ENCODE peak calls at places on chromosomes 2 and 18, in ten cellular contexts. One of them, this sample, is unnamed.

GRCh38 chr2:205556357-205556756 is 125.9 kb upstream of the NRP2 start:
- DNase-seq in cardiac muscle cell: no peak
- DNase-seq in stomach: no peak
- DNase-seq in heart right ventricle: no peak
- DNase-seq in lower lobe of right lung: no peak
- DNase-seq in neural progenitor cell: no peak
- DNase-seq in fibroblast of lung: no peak
- DNase-seq in right cardiac atrium: no peak
- DNase-seq in transverse colon: no peak
- DNase-seq in HCT116: no peak
- DNase-seq in this sample: no peak

GRCh38 chr18:12944724-12945123 is 3.1 kb upstream of the SEH1L start:
- DNase-seq in cardiac muscle cell: peak; percentile 65
- DNase-seq in stomach: peak; percentile 81
- DNase-seq in heart right ventricle: peak; percentile 56
- DNase-seq in lower lobe of right lung: no peak
- DNase-seq in neural progenitor cell: no peak
- DNase-seq in fibroblast of lung: no peak
- DNase-seq in right cardiac atrium: peak; percentile 79
- DNase-seq in transverse colon: peak; percentile 34
- DNase-seq in HCT116: no peak
- DNase-seq in this sample: peak; percentile 88

GRCh38 chr2:157628282-157628531 is 457 bp downstream of the ACVR1C start:
- DNase-seq in cardiac muscle cell: no peak
- DNase-seq in stomach: no peak
- DNase-seq in heart right ventricle: no peak
- DNase-seq in lower lobe of right lung: no peak
- DNase-seq in neural progenitor cell: no peak
- DNase-seq in fibroblast of lung: no peak
- DNase-seq in right cardiac atrium: no peak
- DNase-seq in transverse colon: peak; percentile 32
- DNase-seq in HCT116: no peak
- DNase-seq in this sample: no peak

GRCh38 chr2:195105581-195105980 is 551.4 kb upstream of the SLC39A10 start:
- DNase-seq in cardiac muscle cell: no peak
- DNase-seq in stomach: no peak
- DNase-seq in heart right ventricle: no peak
- DNase-seq in lower lobe of right lung: no peak
- DNase-seq in neural progenitor cell: no peak
- DNase-seq in fibroblast of lung: no peak
- DNase-seq in right cardiac atrium: no peak
- DNase-seq in transverse colon: no peak
- DNase-seq in HCT116: no peak
- DNase-seq in this sample: no peak

GRCh38 chr18:24497052-24497754 is 36.8 kb downstream of the HRH4 start:
- DNase-seq in cardiac muscle cell: peak; percentile 30
- DNase-seq in stomach: no peak
- DNase-seq in heart right ventricle: no peak
- DNase-seq in lower lobe of right lung: no peak
- DNase-seq in neural progenitor cell: no peak
- DNase-seq in fibroblast of lung: peak; percentile 11
- DNase-seq in right cardiac atrium: no peak
- DNase-seq in transverse colon: no peak
- DNase-seq in HCT116: no peak
- DNase-seq in this sample: no peak

GRCh38 chr2:46798041-46798440 is 117.6 kb downstream of the MCFD2 start:
- DNase-seq in cardiac muscle cell: no peak
- DNase-seq in stomach: no peak
- DNase-seq in heart right ventricle: no peak
- DNase-seq in lower lobe of right lung: no peak
- DNase-seq in neural progenitor cell: no peak
- DNase-seq in fibroblast of lung: no peak
- DNase-seq in right cardiac atrium: no peak
- DNase-seq in transverse colon: no peak
- DNase-seq in HCT116: no peak
- DNase-seq in this sample: no peak

GRCh38 chr2:38702413-38702812 is 36.5 kb downstream of the GALM start:
- DNase-seq in cardiac muscle cell: peak; percentile 77
- DNase-seq in stomach: no peak
- DNase-seq in heart right ventricle: no peak
- DNase-seq in lower lobe of right lung: no peak
- DNase-seq in neural progenitor cell: no peak
- DNase-seq in fibroblast of lung: peak; percentile 87
- DNase-seq in right cardiac atrium: no peak
- DNase-seq in transverse colon: no peak
- DNase-seq in HCT116: no peak
- DNase-seq in this sample: no peak

GRCh38 chr2:150075831-150076230 is 411.6 kb downstream of the RND3 start:
- DNase-seq in cardiac muscle cell: no peak
- DNase-seq in stomach: no peak
- DNase-seq in heart right ventricle: no peak
- DNase-seq in lower lobe of right lung: no peak
- DNase-seq in neural progenitor cell: no peak
- DNase-seq in fibroblast of lung: peak; percentile 3
- DNase-seq in right cardiac atrium: no peak
- DNase-seq in transverse colon: no peak
- DNase-seq in HCT116: no peak
- DNase-seq in this sample: no peak

GRCh38 chr2:172082944-172083718 is 2.2 kb upstream of the DLX1 start:
- DNase-seq in cardiac muscle cell: no peak
- DNase-seq in stomach: no peak
- DNase-seq in heart right ventricle: no peak
- DNase-seq in lower lobe of right lung: no peak
- DNase-seq in neural progenitor cell: peak; percentile 63
- DNase-seq in fibroblast of lung: no peak
- DNase-seq in right cardiac atrium: no peak
- DNase-seq in transverse colon: no peak
- DNase-seq in HCT116: no peak
- DNase-seq in this sample: peak; percentile 79

GRCh38 chr2:32805104-32806095 is 141.4 kb upstream of the LTBP1 start:
- DNase-seq in cardiac muscle cell: no peak
- DNase-seq in stomach: no peak
- DNase-seq in heart right ventricle: no peak
- DNase-seq in lower lobe of right lung: no peak
- DNase-seq in neural progenitor cell: no peak
- DNase-seq in fibroblast of lung: no peak
- DNase-seq in right cardiac atrium: no peak
- DNase-seq in transverse colon: no peak
- DNase-seq in HCT116: peak; percentile 8
- DNase-seq in this sample: no peak

GRCh38 chr2:30232801-30233130 is 1.4 kb downstream of the LBH start:
- DNase-seq in cardiac muscle cell: no peak
- DNase-seq in stomach: no peak
- DNase-seq in heart right ventricle: no peak
- DNase-seq in lower lobe of right lung: no peak
- DNase-seq in neural progenitor cell: no peak
- DNase-seq in fibroblast of lung: peak; percentile 33
- DNase-seq in right cardiac atrium: no peak
- DNase-seq in transverse colon: peak; percentile 41
- DNase-seq in HCT116: no peak
- DNase-seq in this sample: no peak

GRCh38 chr2:7997279-7997678 is 684.6 kb upstream of the ID2 start:
- DNase-seq in cardiac muscle cell: no peak
- DNase-seq in stomach: no peak
- DNase-seq in heart right ventricle: no peak
- DNase-seq in lower lobe of right lung: no peak
- DNase-seq in neural progenitor cell: no peak
- DNase-seq in fibroblast of lung: no peak
- DNase-seq in right cardiac atrium: no peak
- DNase-seq in transverse colon: no peak
- DNase-seq in HCT116: no peak
- DNase-seq in this sample: no peak

GRCh38 chr2:52939250-52939649 is 828.4 kb upstream of the CHAC2 start:
- DNase-seq in cardiac muscle cell: no peak
- DNase-seq in stomach: no peak
- DNase-seq in heart right ventricle: no peak
- DNase-seq in lower lobe of right lung: no peak
- DNase-seq in neural progenitor cell: no peak
- DNase-seq in fibroblast of lung: no peak
- DNase-seq in right cardiac atrium: no peak
- DNase-seq in transverse colon: no peak
- DNase-seq in HCT116: no peak
- DNase-seq in this sample: no peak

GRCh38 chr2:129909648-129910418 is 69.6 kb upstream of the RAB6C start:
- DNase-seq in cardiac muscle cell: no peak
- DNase-seq in stomach: no peak
- DNase-seq in heart right ventricle: no peak
- DNase-seq in lower lobe of right lung: no peak
- DNase-seq in neural progenitor cell: no peak
- DNase-seq in fibroblast of lung: no peak
- DNase-seq in right cardiac atrium: no peak
- DNase-seq in transverse colon: no peak
- DNase-seq in HCT116: no peak
- DNase-seq in this sample: no peak

GRCh38 chr2:191933307-191934105 is 86.6 kb upstream of the CAVIN2 start:
- DNase-seq in cardiac muscle cell: no peak
- DNase-seq in stomach: no peak
- DNase-seq in heart right ventricle: no peak
- DNase-seq in lower lobe of right lung: no peak
- DNase-seq in neural progenitor cell: no peak
- DNase-seq in fibroblast of lung: no peak
- DNase-seq in right cardiac atrium: no peak
- DNase-seq in transverse colon: peak; percentile 34
- DNase-seq in HCT116: no peak
- DNase-seq in this sample: no peak

DNA sequence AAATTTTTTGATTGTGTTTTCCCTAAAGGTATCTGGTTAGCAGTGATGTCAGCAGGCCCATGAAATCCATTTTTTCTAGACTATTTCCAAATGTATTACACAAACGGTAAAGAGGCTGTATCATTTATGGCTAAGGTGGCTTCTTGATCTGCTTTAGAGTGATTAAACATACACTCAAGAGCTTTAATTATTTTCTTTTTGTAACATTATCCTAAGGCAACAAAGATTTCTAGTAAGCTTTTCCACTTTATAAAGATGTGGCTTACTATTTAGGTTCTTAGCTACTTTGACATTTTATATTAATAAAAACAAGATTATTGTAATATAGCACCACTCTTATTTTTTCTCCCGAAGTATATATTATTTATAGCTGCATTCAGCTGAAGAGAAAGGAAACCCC is 16.5 kb downstream of the MFF start:
- DNase-seq in cardiac muscle cell: no peak
- DNase-seq in stomach: no peak
- DNase-seq in heart right ventricle: no peak
- DNase-seq in lower lobe of right lung: no peak
- DNase-seq in neural progenitor cell: no peak
- DNase-seq in fibroblast of lung: no peak
- DNase-seq in right cardiac atrium: no peak
- DNase-seq in transverse colon: no peak
- DNase-seq in HCT116: no peak
- DNase-seq in this sample: no peak
- H3K27ac ChIP-seq in cardiac muscle cell: no peak overlapping the region
- H3K27ac ChIP-seq in stomach: no peak overlapping the region
- H3K27ac ChIP-seq in heart right ventricle: no peak overlapping the region
- H3K27ac ChIP-seq in lower lobe of right lung: no peak overlapping the region
- H3K27ac ChIP-seq in neural progenitor cell: no peak overlapping the region
- H3K27ac ChIP-seq in fibroblast of lung: no peak overlapping the region
- H3K27ac ChIP-seq in right cardiac atrium: no peak overlapping the region
- H3K27ac ChIP-seq in transverse colon: no peak overlapping the region
- H3K27ac ChIP-seq in HCT116: no peak overlapping the region
- H3K27ac ChIP-seq in this sample: no peak overlapping the region

GRCh38 chr18:39951321-39951720 is 2003.7 kb upstream of the PIK3C3 start:
- DNase-seq in cardiac muscle cell: no peak
- DNase-seq in stomach: no peak
- DNase-seq in heart right ventricle: no peak
- DNase-seq in lower lobe of right lung: no peak
- DNase-seq in neural progenitor cell: no peak
- DNase-seq in fibroblast of lung: peak; percentile 27
- DNase-seq in right cardiac atrium: no peak
- DNase-seq in transverse colon: no peak
- DNase-seq in HCT116: no peak
- DNase-seq in this sample: no peak
- H3K27me3 ChIP-seq in cardiac muscle cell: no peaks in the 10 kb centered on the region
- H3K27me3 ChIP-seq in stomach: no peaks in the 10 kb centered on the region
- H3K27me3 ChIP-seq in heart right ventricle: no peaks in the 10 kb centered on the region
- H3K27me3 ChIP-seq in lower lobe of right lung: no peaks in the 10 kb centered on the region
- H3K27me3 ChIP-seq in neural progenitor cell: no peaks in the 10 kb centered on the region
- H3K27me3 ChIP-seq in fibroblast of lung: no peaks in the 10 kb centered on the region
- H3K27me3 ChIP-seq in right cardiac atrium: no peaks in the 10 kb centered on the region
- H3K27me3 ChIP-seq in transverse colon: no peaks in the 10 kb centered on the region
- H3K27me3 ChIP-seq in HCT116: no peaks in the 10 kb centered on the region
- H3K27me3 ChIP-seq in this sample: no peaks in the 10 kb centered on the region

GRCh38 chr18:63178526-63178880 is 141.1 kb downstream of the BCL2 start:
- DNase-seq in cardiac muscle cell: peak; percentile 76
- DNase-seq in stomach: no peak
- DNase-seq in heart right ventricle: peak; percentile 48
- DNase-seq in lower lobe of right lung: no peak
- DNase-seq in neural progenitor cell: peak; percentile 38
- DNase-seq in fibroblast of lung: no peak
- DNase-seq in right cardiac atrium: peak; percentile 89
- DNase-seq in transverse colon: peak; percentile 55
- DNase-seq in HCT116: no peak
- DNase-seq in this sample: no peak

GRCh38 chr18:63177822-63178525 is 141.6 kb downstream of the BCL2 start:
- DNase-seq in cardiac muscle cell: no peak
- DNase-seq in stomach: no peak
- DNase-seq in heart right ventricle: no peak
- DNase-seq in lower lobe of right lung: no peak
- DNase-seq in neural progenitor cell: no peak
- DNase-seq in fibroblast of lung: no peak
- DNase-seq in right cardiac atrium: peak; percentile 54
- DNase-seq in transverse colon: peak; percentile 82
- DNase-seq in HCT116: no peak
- DNase-seq in this sample: no peak

GRCh38 chr18:63177259-63177658 is 142.3 kb downstream of the BCL2 start:
- DNase-seq in cardiac muscle cell: no peak
- DNase-seq in stomach: no peak
- DNase-seq in heart right ventricle: no peak
- DNase-seq in lower lobe of right lung: no peak
- DNase-seq in neural progenitor cell: no peak
- DNase-seq in fibroblast of lung: no peak
- DNase-seq in right cardiac atrium: no peak
- DNase-seq in transverse colon: no peak
- DNase-seq in HCT116: no peak
- DNase-seq in this sample: no peak

GRCh38 chr18:63173983-63174382 is 145.6 kb downstream of the BCL2 start:
- DNase-seq in cardiac muscle cell: no peak
- DNase-seq in stomach: no peak
- DNase-seq in heart right ventricle: no peak
- DNase-seq in lower lobe of right lung: no peak
- DNase-seq in neural progenitor cell: no peak
- DNase-seq in fibroblast of lung: no peak
- DNase-seq in right cardiac atrium: no peak
- DNase-seq in transverse colon: no peak
- DNase-seq in HCT116: no peak
- DNase-seq in this sample: no peak

GRCh38 chr18:63175264-63175663 is 144.3 kb downstream of the BCL2 start:
- DNase-seq in cardiac muscle cell: no peak
- DNase-seq in stomach: no peak
- DNase-seq in heart right ventricle: no peak
- DNase-seq in lower lobe of right lung: no peak
- DNase-seq in neural progenitor cell: no peak
- DNase-seq in fibroblast of lung: no peak
- DNase-seq in right cardiac atrium: no peak
- DNase-seq in transverse colon: no peak
- DNase-seq in HCT116: no peak
- DNase-seq in this sample: no peak
- H3K27ac ChIP-seq in cardiac muscle cell: no peak overlapping the region
- H3K27ac ChIP-seq in stomach: no peak overlapping the region
- H3K27ac ChIP-seq in heart right ventricle: no peak overlapping the region
- H3K27ac ChIP-seq in lower lobe of right lung: no peak overlapping the region
- H3K27ac ChIP-seq in neural progenitor cell: no peak overlapping the region
- H3K27ac ChIP-seq in fibroblast of lung: no peak overlapping the region
- H3K27ac ChIP-seq in right cardiac atrium: no peak overlapping the region
- H3K27ac ChIP-seq in transverse colon: no peak overlapping the region
- H3K27ac ChIP-seq in HCT116: no peak overlapping the region
- H3K27ac ChIP-seq in this sample: no peak overlapping the region

GRCh38 chr2:41828052-41828643 is 219.7 kb upstream of the PKDCC start:
- DNase-seq in cardiac muscle cell: no peak
- DNase-seq in stomach: no peak
- DNase-seq in heart right ventricle: no peak
- DNase-seq in lower lobe of right lung: no peak
- DNase-seq in neural progenitor cell: no peak
- DNase-seq in fibroblast of lung: no peak
- DNase-seq in right cardiac atrium: no peak
- DNase-seq in transverse colon: no peak
- DNase-seq in HCT116: no peak
- DNase-seq in this sample: no peak
- H3K27me3 ChIP-seq in cardiac muscle cell: peaks cover 4% of the 10 kb centered on the region
- H3K27me3 ChIP-seq in stomach: no peaks in the 10 kb centered on the region
- H3K27me3 ChIP-seq in heart right ventricle: no peaks in the 10 kb centered on the region
- H3K27me3 ChIP-seq in lower lobe of right lung: no peaks in the 10 kb centered on the region
- H3K27me3 ChIP-seq in neural progenitor cell: peaks cover 33% of the 10 kb centered on the region
- H3K27me3 ChIP-seq in fibroblast of lung: peaks cover 10% of the 10 kb centered on the region
- H3K27me3 ChIP-seq in right cardiac atrium: no peaks in the 10 kb centered on the region
- H3K27me3 ChIP-seq in transverse colon: no peaks in the 10 kb centered on the region
- H3K27me3 ChIP-seq in HCT116: peaks cover 64% of the 10 kb centered on the region
- H3K27me3 ChIP-seq in this sample: no peaks in the 10 kb centered on the region